ENCODE peak calls at places on chromosomes 6 and 20, in nine cellular contexts. One of them, this sample, is unnamed.

GRCh38 chr6:111585241-111585968 is 20.3 kb downstream of the TRAF3IP2 start:
- DNase-seq in NCI-H1092: no peak
- DNase-seq in T-cell: no peak
- DNase-seq in effector CD4-positive, alpha-beta T cell: no peak
- DNase-seq in ACHN: no peak
- DNase-seq in left ventricle myocardium superior: no peak
- DNase-seq in astrocyte of the spinal cord: no peak
- DNase-seq in T-helper 9 cell: no peak
- DNase-seq in thoracic aorta: no peak
- DNase-seq in this sample: no peak

GRCh38 chr6:56440551-56440981 is 193.2 kb upstream of the COL21A1 start:
- DNase-seq in NCI-H1092: no peak
- DNase-seq in T-cell: no peak
- DNase-seq in effector CD4-positive, alpha-beta T cell: no peak
- DNase-seq in ACHN: no peak
- DNase-seq in left ventricle myocardium superior: no peak
- DNase-seq in astrocyte of the spinal cord: no peak
- DNase-seq in T-helper 9 cell: no peak
- DNase-seq in thoracic aorta: no peak
- DNase-seq in this sample: peak; percentile 48

GRCh38 chr20:62219992-62220665 is at the start of gene HRH3:
- DNase-seq in NCI-H1092: no peak
- DNase-seq in T-cell: peak; percentile 34
- DNase-seq in effector CD4-positive, alpha-beta T cell: peak; percentile 24
- DNase-seq in ACHN: peak; percentile 32
- DNase-seq in left ventricle myocardium superior: peak; percentile 73
- DNase-seq in astrocyte of the spinal cord: no peak
- DNase-seq in T-helper 9 cell: peak; percentile 30
- DNase-seq in thoracic aorta: no peak
- DNase-seq in this sample: peak; percentile 30

GRCh38 chr6:106072501-106073140 is 13.5 kb upstream of the PRDM1 start:
- DNase-seq in NCI-H1092: no peak
- DNase-seq in T-cell: no peak
- DNase-seq in effector CD4-positive, alpha-beta T cell: no peak
- DNase-seq in ACHN: no peak
- DNase-seq in left ventricle myocardium superior: no peak
- DNase-seq in astrocyte of the spinal cord: no peak
- DNase-seq in T-helper 9 cell: no peak
- DNase-seq in thoracic aorta: no peak
- DNase-seq in this sample: no peak

GRCh38 chr6:150584065-150584464 is 15.6 kb upstream of the PLEKHG1 start:
- DNase-seq in NCI-H1092: no peak
- DNase-seq in T-cell: no peak
- DNase-seq in effector CD4-positive, alpha-beta T cell: no peak
- DNase-seq in ACHN: no peak
- DNase-seq in left ventricle myocardium superior: no peak
- DNase-seq in astrocyte of the spinal cord: no peak
- DNase-seq in T-helper 9 cell: no peak
- DNase-seq in thoracic aorta: no peak
- DNase-seq in this sample: no peak

GRCh38 chr6:106185626-106186025 is 99.5 kb downstream of the PRDM1 start:
- DNase-seq in NCI-H1092: no peak
- DNase-seq in T-cell: no peak
- DNase-seq in effector CD4-positive, alpha-beta T cell: no peak
- DNase-seq in ACHN: no peak
- DNase-seq in left ventricle myocardium superior: no peak
- DNase-seq in astrocyte of the spinal cord: no peak
- DNase-seq in T-helper 9 cell: no peak
- DNase-seq in thoracic aorta: no peak
- DNase-seq in this sample: no peak

GRCh38 chr6:88629838-88630462 is 333.5 kb downstream of the RNGTT start:
- DNase-seq in NCI-H1092: peak; percentile 3
- DNase-seq in T-cell: no peak
- DNase-seq in effector CD4-positive, alpha-beta T cell: no peak
- DNase-seq in ACHN: peak; percentile 18
- DNase-seq in left ventricle myocardium superior: no peak
- DNase-seq in astrocyte of the spinal cord: peak; percentile 52
- DNase-seq in T-helper 9 cell: no peak
- DNase-seq in thoracic aorta: no peak
- DNase-seq in this sample: no peak

GRCh38 chr20:11807070-11807741 is 110.5 kb upstream of the BTBD3 start:
- DNase-seq in NCI-H1092: no peak
- DNase-seq in T-cell: no peak
- DNase-seq in effector CD4-positive, alpha-beta T cell: no peak
- DNase-seq in ACHN: peak; percentile 67
- DNase-seq in left ventricle myocardium superior: no peak
- DNase-seq in astrocyte of the spinal cord: peak; percentile 92
- DNase-seq in T-helper 9 cell: no peak
- DNase-seq in thoracic aorta: no peak
- DNase-seq in this sample: no peak

GRCh38 chr20:39880890-39881289 is 808.1 kb downstream of the MAFB start:
- DNase-seq in NCI-H1092: no peak
- DNase-seq in T-cell: no peak
- DNase-seq in effector CD4-positive, alpha-beta T cell: no peak
- DNase-seq in ACHN: peak; percentile 31
- DNase-seq in left ventricle myocardium superior: no peak
- DNase-seq in astrocyte of the spinal cord: no peak
- DNase-seq in T-helper 9 cell: no peak
- DNase-seq in thoracic aorta: no peak
- DNase-seq in this sample: no peak

GRCh38 chr6:6008648-6009421 is 2.1 kb upstream of the NRN1 start:
- DNase-seq in NCI-H1092: peak; percentile 62
- DNase-seq in T-cell: no peak
- DNase-seq in effector CD4-positive, alpha-beta T cell: no peak
- DNase-seq in ACHN: peak; percentile 91
- DNase-seq in left ventricle myocardium superior: peak; percentile 79
- DNase-seq in astrocyte of the spinal cord: peak; percentile 66
- DNase-seq in T-helper 9 cell: no peak
- DNase-seq in thoracic aorta: no peak
- DNase-seq in this sample: peak; percentile 85

GRCh38 chr6:164926686-164927085 is 382.7 kb downstream of the C6orf118 start:
- DNase-seq in NCI-H1092: no peak
- DNase-seq in T-cell: no peak
- DNase-seq in effector CD4-positive, alpha-beta T cell: no peak
- DNase-seq in ACHN: no peak
- DNase-seq in left ventricle myocardium superior: no peak
- DNase-seq in astrocyte of the spinal cord: peak; percentile 1
- DNase-seq in T-helper 9 cell: no peak
- DNase-seq in thoracic aorta: no peak
- DNase-seq in this sample: no peak

GRCh38 chr20:6708010-6708409 is 59.5 kb upstream of the BMP2 start:
- DNase-seq in NCI-H1092: no peak
- DNase-seq in T-cell: no peak
- DNase-seq in effector CD4-positive, alpha-beta T cell: no peak
- DNase-seq in ACHN: peak; percentile 8
- DNase-seq in left ventricle myocardium superior: peak; percentile 73
- DNase-seq in astrocyte of the spinal cord: peak; percentile 84
- DNase-seq in T-helper 9 cell: no peak
- DNase-seq in thoracic aorta: no peak
- DNase-seq in this sample: peak; percentile 70

GRCh38 chr20:61929971-61930666 is 135.6 kb downstream of the TAF4 start:
- DNase-seq in NCI-H1092: no peak
- DNase-seq in T-cell: no peak
- DNase-seq in effector CD4-positive, alpha-beta T cell: no peak
- DNase-seq in ACHN: no peak
- DNase-seq in left ventricle myocardium superior: peak; percentile 14
- DNase-seq in astrocyte of the spinal cord: no peak
- DNase-seq in T-helper 9 cell: no peak
- DNase-seq in thoracic aorta: no peak
- DNase-seq in this sample: no peak

GRCh38 chr6:161242779-161243693 is 30.8 kb downstream of the AGPAT4 start:
- DNase-seq in NCI-H1092: no peak
- DNase-seq in T-cell: peak; percentile 30
- DNase-seq in effector CD4-positive, alpha-beta T cell: no peak
- DNase-seq in ACHN: no peak
- DNase-seq in left ventricle myocardium superior: no peak
- DNase-seq in astrocyte of the spinal cord: peak; percentile 82
- DNase-seq in T-helper 9 cell: no peak
- DNase-seq in thoracic aorta: no peak
- DNase-seq in this sample: no peak

GRCh38 chr6:81734081-81734480 is 18.4 kb downstream of the TENT5A start:
- DNase-seq in NCI-H1092: no peak
- DNase-seq in T-cell: no peak
- DNase-seq in effector CD4-positive, alpha-beta T cell: no peak
- DNase-seq in ACHN: peak; percentile 26
- DNase-seq in left ventricle myocardium superior: no peak
- DNase-seq in astrocyte of the spinal cord: no peak
- DNase-seq in T-helper 9 cell: no peak
- DNase-seq in thoracic aorta: no peak
- DNase-seq in this sample: no peak

GRCh38 chr6:19836799-19837510 is at the start of gene ID4:
- DNase-seq in NCI-H1092: peak; percentile 45
- DNase-seq in T-cell: no peak
- DNase-seq in effector CD4-positive, alpha-beta T cell: no peak
- DNase-seq in ACHN: peak; percentile 32
- DNase-seq in left ventricle myocardium superior: peak; percentile 94
- DNase-seq in astrocyte of the spinal cord: peak; percentile 96
- DNase-seq in T-helper 9 cell: no peak
- DNase-seq in thoracic aorta: peak; percentile 94
- DNase-seq in this sample: peak; percentile 96

GRCh38 chr20:22430154-22430745 is 154.1 kb downstream of the FOXA2 start:
- DNase-seq in NCI-H1092: no peak
- DNase-seq in T-cell: no peak
- DNase-seq in effector CD4-positive, alpha-beta T cell: no peak
- DNase-seq in ACHN: no peak
- DNase-seq in left ventricle myocardium superior: no peak
- DNase-seq in astrocyte of the spinal cord: no peak
- DNase-seq in T-helper 9 cell: no peak
- DNase-seq in thoracic aorta: no peak
- DNase-seq in this sample: no peak

GRCh38 chr6:29561091-29561490 is 1.6 kb upstream of the UBD start:
- DNase-seq in NCI-H1092: no peak
- DNase-seq in T-cell: no peak
- DNase-seq in effector CD4-positive, alpha-beta T cell: no peak
- DNase-seq in ACHN: no peak
- DNase-seq in left ventricle myocardium superior: no peak
- DNase-seq in astrocyte of the spinal cord: no peak
- DNase-seq in T-helper 9 cell: no peak
- DNase-seq in thoracic aorta: no peak
- DNase-seq in this sample: peak; percentile 40

GRCh38 chr6:33694977-33695376 is 16.5 kb downstream of the UQCC2 start:
- DNase-seq in NCI-H1092: no peak
- DNase-seq in T-cell: no peak
- DNase-seq in effector CD4-positive, alpha-beta T cell: no peak
- DNase-seq in ACHN: no peak
- DNase-seq in left ventricle myocardium superior: no peak
- DNase-seq in astrocyte of the spinal cord: no peak
- DNase-seq in T-helper 9 cell: no peak
- DNase-seq in thoracic aorta: no peak
- DNase-seq in this sample: no peak

GRCh38 chr6:7392402-7392801 is 2.8 kb downstream of the RIOK1 start:
- DNase-seq in NCI-H1092: no peak
- DNase-seq in T-cell: no peak
- DNase-seq in effector CD4-positive, alpha-beta T cell: no peak
- DNase-seq in ACHN: no peak
- DNase-seq in left ventricle myocardium superior: no peak
- DNase-seq in astrocyte of the spinal cord: no peak
- DNase-seq in T-helper 9 cell: no peak
- DNase-seq in thoracic aorta: no peak
- DNase-seq in this sample: no peak

GRCh38 chr20:17841751-17842191 is 126.8 kb downstream of the SNX5 start:
- DNase-seq in NCI-H1092: no peak
- DNase-seq in T-cell: no peak
- DNase-seq in effector CD4-positive, alpha-beta T cell: no peak
- DNase-seq in ACHN: no peak
- DNase-seq in left ventricle myocardium superior: peak; percentile 68
- DNase-seq in astrocyte of the spinal cord: peak; percentile 76
- DNase-seq in T-helper 9 cell: no peak
- DNase-seq in thoracic aorta: no peak
- DNase-seq in this sample: peak; percentile 34

GRCh38 chr20:20466341-20466879 is 98.5 kb downstream of the INSM1 start:
- DNase-seq in NCI-H1092: no peak
- DNase-seq in T-cell: no peak
- DNase-seq in effector CD4-positive, alpha-beta T cell: no peak
- DNase-seq in ACHN: no peak
- DNase-seq in left ventricle myocardium superior: no peak
- DNase-seq in astrocyte of the spinal cord: peak; percentile 81
- DNase-seq in T-helper 9 cell: no peak
- DNase-seq in thoracic aorta: no peak
- DNase-seq in this sample: no peak

GRCh38 chr6:160973856-160974255 is 17.7 kb upstream of the MAP3K4 start:
- DNase-seq in NCI-H1092: no peak
- DNase-seq in T-cell: no peak
- DNase-seq in effector CD4-positive, alpha-beta T cell: no peak
- DNase-seq in ACHN: no peak
- DNase-seq in left ventricle myocardium superior: no peak
- DNase-seq in astrocyte of the spinal cord: peak; percentile 28
- DNase-seq in T-helper 9 cell: no peak
- DNase-seq in thoracic aorta: no peak
- DNase-seq in this sample: no peak

GRCh38 chr6:31567531-31568370 is 4.3 kb upstream of the LTA start:
- DNase-seq in NCI-H1092: no peak
- DNase-seq in T-cell: no peak
- DNase-seq in effector CD4-positive, alpha-beta T cell: no peak
- DNase-seq in ACHN: no peak
- DNase-seq in left ventricle myocardium superior: no peak
- DNase-seq in astrocyte of the spinal cord: no peak
- DNase-seq in T-helper 9 cell: no peak
- DNase-seq in thoracic aorta: no peak
- DNase-seq in this sample: no peak

GRCh38 chr6:158039178-158039557 is 57.5 kb downstream of the SYNJ2 start:
- DNase-seq in NCI-H1092: no peak
- DNase-seq in T-cell: no peak
- DNase-seq in effector CD4-positive, alpha-beta T cell: no peak
- DNase-seq in ACHN: peak; percentile 67
- DNase-seq in left ventricle myocardium superior: peak; percentile 31
- DNase-seq in astrocyte of the spinal cord: peak; percentile 92
- DNase-seq in T-helper 9 cell: no peak
- DNase-seq in thoracic aorta: no peak
- DNase-seq in this sample: no peak

GRCh38 chr20:32332614-32333013 is 25.5 kb upstream of the ASXL1 start:
- DNase-seq in NCI-H1092: no peak
- DNase-seq in T-cell: no peak
- DNase-seq in effector CD4-positive, alpha-beta T cell: no peak
- DNase-seq in ACHN: no peak
- DNase-seq in left ventricle myocardium superior: no peak
- DNase-seq in astrocyte of the spinal cord: peak; percentile 54
- DNase-seq in T-helper 9 cell: no peak
- DNase-seq in thoracic aorta: no peak
- DNase-seq in this sample: peak; percentile 18

GRCh38 chr6:28727559-28728211 is 196.1 kb downstream of the TRIM27 start:
- DNase-seq in NCI-H1092: no peak
- DNase-seq in T-cell: no peak
- DNase-seq in effector CD4-positive, alpha-beta T cell: no peak
- DNase-seq in ACHN: no peak
- DNase-seq in left ventricle myocardium superior: no peak
- DNase-seq in astrocyte of the spinal cord: no peak
- DNase-seq in T-helper 9 cell: no peak
- DNase-seq in thoracic aorta: no peak
- DNase-seq in this sample: no peak

GRCh38 chr20:60900581-60900980 is 351.5 kb upstream of the CDH4 start:
- DNase-seq in NCI-H1092: no peak
- DNase-seq in T-cell: no peak
- DNase-seq in effector CD4-positive, alpha-beta T cell: no peak
- DNase-seq in ACHN: no peak
- DNase-seq in left ventricle myocardium superior: no peak
- DNase-seq in astrocyte of the spinal cord: no peak
- DNase-seq in T-helper 9 cell: no peak
- DNase-seq in thoracic aorta: no peak
- DNase-seq in this sample: no peak

GRCh38 chr6:40054602-40055001 is 120.3 kb upstream of the MOCS1 start:
- DNase-seq in NCI-H1092: no peak
- DNase-seq in T-cell: no peak
- DNase-seq in effector CD4-positive, alpha-beta T cell: no peak
- DNase-seq in ACHN: no peak
- DNase-seq in left ventricle myocardium superior: no peak
- DNase-seq in astrocyte of the spinal cord: no peak
- DNase-seq in T-helper 9 cell: no peak
- DNase-seq in thoracic aorta: no peak
- DNase-seq in this sample: peak; percentile 8

GRCh38 chr6:30493643-30494250 is 4.4 kb downstream of the HLA-E start:
- DNase-seq in NCI-H1092: no peak
- DNase-seq in T-cell: peak; percentile 41
- DNase-seq in effector CD4-positive, alpha-beta T cell: peak; percentile 24
- DNase-seq in ACHN: no peak
- DNase-seq in left ventricle myocardium superior: no peak
- DNase-seq in astrocyte of the spinal cord: no peak
- DNase-seq in T-helper 9 cell: no peak
- DNase-seq in thoracic aorta: no peak
- DNase-seq in this sample: no peak

GRCh38 chr6:140833396-140833795 is 1299.3 kb upstream of the GJE1 start:
- DNase-seq in NCI-H1092: no peak
- DNase-seq in T-cell: no peak
- DNase-seq in effector CD4-positive, alpha-beta T cell: no peak
- DNase-seq in ACHN: no peak
- DNase-seq in left ventricle myocardium superior: no peak
- DNase-seq in astrocyte of the spinal cord: no peak
- DNase-seq in T-helper 9 cell: no peak
- DNase-seq in thoracic aorta: no peak
- DNase-seq in this sample: no peak